ENCODE peak calls at places on chromosomes 6 and 20, in seven cellular contexts. F is lung, V is SK-N-SH, G is vagina, H is AG10803, Y is GM10248, K is WTC11. B is an unnamed sample.

GRCh38 chr6:45003400-45003799 is 324.7 kb upstream of the RUNX2 start:
- DNase-seq in F (no peak), V (no peak), G (no peak), H (no peak), Y (no peak), K (no peak), B (no peak)

GRCh38 chr6:39178235-39178634 is 51.0 kb downstream of the KCNK5 start:
- DNase-seq in F (no peak), V (no peak), G (no peak), H (no peak), Y (no peak), K (no peak), B (no peak)

GRCh38 chr20:44362466-44362940 is 7.0 kb downstream of the HNF4A start:
- DNase-seq in F (no peak), V (no peak), G (no peak), H (no peak), Y (no peak), K (no peak), B (no peak)

GRCh38 chr6:155126727-155127439 is 131.8 kb downstream of the TIAM2 start:
- DNase-seq in F (no peak), V (no peak), G (no peak), H (peak), Y (peak), K (no peak), B (no peak)

GRCh38 chr6:46993846-46994245 is 48.3 kb downstream of the ADGRF1 start:
- DNase-seq in F (no peak), V (no peak), G (no peak), H (peak), Y (no peak), K (no peak), B (no peak)

GRCh38 chr6:156618600-156619205 is 158.5 kb upstream of the ARID1B start:
- DNase-seq in F (peak), V (peak), G (no peak), H (no peak), Y (no peak), K (peak), B (no peak)

GRCh38 chr6:106257195-106257594 is 68.4 kb downstream of the ATG5 start:
- DNase-seq in F (no peak), V (no peak), G (no peak), H (no peak), Y (no peak), K (no peak), B (no peak)

GRCh38 chr6:31834704-31835375 is 7.3 kb downstream of the HSPA1B start:
- DNase-seq in F (peak), V (peak), G (peak), H (no peak), Y (peak), K (peak), B (peak)

GRCh38 chr20:3340443-3340842 is 67.0 kb downstream of the DNAAF9 start:
- DNase-seq in F (peak), V (peak), G (no peak), H (peak), Y (no peak), K (no peak), B (no peak)

GRCh38 chr6:14871196-14871595 is 374.7 kb upstream of the JARID2 start:
- DNase-seq in F (no peak), V (no peak), G (no peak), H (no peak), Y (no peak), K (no peak), B (no peak)

GRCh38 chr20:3115190-3116107 is 30.9 kb upstream of the AVP start:
- DNase-seq in F (no peak), V (peak), G (no peak), H (peak), Y (peak), K (peak), B (peak)

GRCh38 chr6:157984686-157985225 is 3.1 kb downstream of the SYNJ2 start:
- DNase-seq in F (no peak), V (no peak), G (no peak), H (no peak), Y (no peak), K (no peak), B (no peak)

GRCh38 chr6:110520188-110520956 is 44.0 kb upstream of the SLC22A16 start:
- DNase-seq in F (no peak), V (no peak), G (peak), H (no peak), Y (no peak), K (no peak), B (no peak)

GRCh38 chr6:119147101-119148053 is 68.9 kb upstream of the FAM184A start:
- DNase-seq in F (peak), V (no peak), G (no peak), H (peak), Y (peak), K (no peak), B (peak)

GRCh38 chr6:167103041-167103816 is 19.7 kb upstream of the CCR6 start:
- DNase-seq in F (no peak), V (no peak), G (no peak), H (no peak), Y (peak), K (no peak), B (no peak)

GRCh38 chr6:90021701-90022100 is 127.4 kb downstream of the GJA10 start:
- DNase-seq in F (no peak), V (no peak), G (no peak), H (no peak), Y (no peak), K (no peak), B (no peak)

GRCh38 chr6:159875194-159875593 is 15.6 kb upstream of the MAS1 start:
- DNase-seq in F (no peak), V (no peak), G (peak), H (no peak), Y (no peak), K (peak), B (no peak)

GRCh38 chr6:57313711-57314471 is 3.5 kb upstream of the PRIM2 start:
- DNase-seq in F (no peak), V (no peak), G (no peak), H (peak), Y (no peak), K (no peak), B (peak)

GRCh38 chr6:5303711-5304110 is 42.4 kb downstream of the FARS2 start:
- DNase-seq in F (no peak), V (no peak), G (no peak), H (no peak), Y (no peak), K (no peak), B (no peak)

GRCh38 chr20:62666736-62667529 is 24.6 kb downstream of the SLCO4A1 start:
- DNase-seq in F (peak), V (no peak), G (no peak), H (no peak), Y (no peak), K (no peak), B (no peak)

GRCh38 chr20:64264091-64264490 is 8.5 kb downstream of the PCMTD2 start:
- DNase-seq in F (no peak), V (no peak), G (no peak), H (no peak), Y (no peak), K (no peak), B (no peak)

GRCh38 chr6:23650676-23651075 is 475.3 kb upstream of the NRSN1 start:
- DNase-seq in F (no peak), V (no peak), G (no peak), H (no peak), Y (no peak), K (no peak), B (no peak)

GRCh38 chr20:11970243-11970836 is 52.6 kb downstream of the BTBD3 start:
- DNase-seq in F (no peak), V (no peak), G (no peak), H (peak), Y (no peak), K (no peak), B (no peak)

GRCh38 chr20:1517010-1517409 is 25.8 kb upstream of the SIRPB2 start:
- DNase-seq in F (no peak), V (no peak), G (no peak), H (no peak), Y (no peak), K (no peak), B (no peak)

GRCh38 chr6:119586250-119586882 is 236.8 kb upstream of the MAN1A1 start:
- DNase-seq in F (no peak), V (no peak), G (no peak), H (no peak), Y (peak), K (no peak), B (no peak)

GRCh38 chr6:33000053-33000452 is 9.3 kb downstream of the HLA-DOA start:
- DNase-seq in F (no peak), V (no peak), G (no peak), H (no peak), Y (peak), K (peak), B (no peak)

GRCh38 chr6:4800662-4801061 is 24.5 kb downstream of the CDYL start:
- DNase-seq in F (no peak), V (no peak), G (no peak), H (no peak), Y (no peak), K (no peak), B (no peak)

GRCh38 chr6:148166339-148166949 is 176.2 kb upstream of the SASH1 start:
- DNase-seq in F (no peak), V (peak), G (no peak), H (peak), Y (peak), K (no peak), B (peak)

GRCh38 chr6:43838276-43839036 is 68.4 kb downstream of the VEGFA start:
- DNase-seq in F (peak), V (peak), G (peak), H (peak), Y (peak), K (peak), B (peak)

GRCh38 chr6:10627800-10628199 is 66.6 kb downstream of the C6orf52 start:
- DNase-seq in F (no peak), V (no peak), G (no peak), H (no peak), Y (no peak), K (no peak), B (no peak)

GRCh38 chr20:49646528-49646927 is 67.2 kb downstream of the B4GALT5 start:
- DNase-seq in F (no peak), V (no peak), G (no peak), H (no peak), Y (no peak), K (no peak), B (no peak)

GRCh38 chr20:44552950-44553908 is 29.1 kb upstream of the PKIG start:
- DNase-seq in F (peak), V (no peak), G (no peak), H (peak), Y (no peak), K (no peak), B (no peak)

GRCh38 chr6:10951675-10952282 is 64.9 kb downstream of the SYCP2L start:
- DNase-seq in F (no peak), V (peak), G (no peak), H (peak), Y (peak), K (no peak), B (peak)

GRCh38 chr6:41428995-41429417 is 93.6 kb downstream of the NCR2 start:
- DNase-seq in F (no peak), V (no peak), G (no peak), H (peak), Y (peak), K (no peak), B (no peak)

GRCh38 chr20:40650707-40651106 is 38.3 kb downstream of the MAFB start:
- DNase-seq in F (no peak), V (no peak), G (no peak), H (no peak), Y (no peak), K (no peak), B (no peak)

GRCh38 chr6:166904101-166904746 is 52.1 kb downstream of the RNASET2 start:
- DNase-seq in F (no peak), V (no peak), G (peak), H (no peak), Y (peak), K (no peak), B (no peak)

DNA sequence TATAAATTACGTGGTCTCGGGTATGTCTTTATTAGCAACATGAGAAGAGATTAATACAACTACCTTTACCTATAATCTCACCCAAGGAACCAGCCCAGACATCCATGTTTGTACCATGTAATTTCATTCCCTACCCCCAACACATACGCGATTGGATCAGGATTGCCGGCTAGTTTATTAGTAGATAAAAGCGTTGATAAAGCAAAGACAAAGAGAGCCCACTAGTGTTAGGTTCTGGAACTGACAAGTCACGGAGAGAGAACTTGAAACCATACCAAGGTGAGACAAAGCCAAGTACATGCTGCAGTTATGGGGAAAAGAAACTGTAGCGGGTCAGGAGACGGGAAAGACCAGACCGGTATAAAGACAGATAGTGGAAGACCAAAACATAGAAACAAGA is 37.4 kb upstream of the FAM135A start:
- DNase-seq in F (no peak), V (no peak), G (no peak), H (no peak), Y (no peak), K (no peak), B (no peak)
- TF ChIP-seq CTCF in F (no peak), V (peak), G (no peak), H (peak), Y (no peak), K (peak), B (peak)

GRCh38 chr6:113802779-113803178 is 54.4 kb upstream of the MARCKS start:
- DNase-seq in F (no peak), V (no peak), G (no peak), H (no peak), Y (no peak), K (no peak), B (no peak)
- TF ChIP-seq CTCF in F (no peak), V (no peak), G (no peak), H (no peak), Y (no peak), K (no peak), B (no peak)

DNA sequence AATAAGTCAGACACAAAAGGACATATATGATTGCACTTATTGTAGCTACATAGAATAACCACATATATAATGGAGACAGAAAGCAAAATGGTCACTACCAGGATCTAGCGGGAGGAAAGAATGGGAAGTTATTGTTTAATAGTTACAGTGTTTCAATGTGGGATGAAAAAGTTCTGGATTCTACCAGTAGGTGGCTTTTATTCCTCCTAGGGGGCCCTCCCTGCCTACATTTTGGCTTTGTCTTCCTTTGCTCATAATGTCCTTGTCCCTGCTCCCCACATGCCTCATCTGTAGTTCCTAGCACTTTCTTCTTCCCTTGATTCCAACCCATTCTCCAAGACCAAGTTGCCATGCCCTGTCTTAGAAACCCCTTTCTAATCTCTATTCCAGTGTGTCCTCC is 16.3 kb downstream of the ZNF133 start:
- DNase-seq in F (no peak), V (peak), G (no peak), H (no peak), Y (no peak), K (no peak), B (no peak)
- TF ChIP-seq CTCF in F (no peak), V (peak), G (no peak), H (peak), Y (no peak), K (peak), B (peak)

GRCh38 chr6:161198176-161198575 is 75.7 kb downstream of the AGPAT4 start:
- DNase-seq in F (no peak), V (no peak), G (no peak), H (peak), Y (no peak), K (no peak), B (no peak)

GRCh38 chr6:161198781-161199505 is 74.9 kb downstream of the AGPAT4 start:
- DNase-seq in F (no peak), V (no peak), G (no peak), H (no peak), Y (no peak), K (no peak), B (no peak)

GRCh38 chr6:161204866-161205557 is 68.8 kb downstream of the AGPAT4 start:
- DNase-seq in F (no peak), V (no peak), G (no peak), H (peak), Y (no peak), K (no peak), B (no peak)

GRCh38 chr6:161199845-161200244 is 74.0 kb downstream of the AGPAT4 start:
- DNase-seq in F (no peak), V (no peak), G (no peak), H (no peak), Y (no peak), K (no peak), B (no peak)

GRCh38 chr6:161200610-161201201 is 73.2 kb downstream of the AGPAT4 start:
- DNase-seq in F (no peak), V (peak), G (no peak), H (no peak), Y (no peak), K (no peak), B (no peak)
- TF ChIP-seq CTCF in F (no peak), V (peak), G (no peak), H (no peak), Y (no peak), K (no peak), B (peak)

DNA sequence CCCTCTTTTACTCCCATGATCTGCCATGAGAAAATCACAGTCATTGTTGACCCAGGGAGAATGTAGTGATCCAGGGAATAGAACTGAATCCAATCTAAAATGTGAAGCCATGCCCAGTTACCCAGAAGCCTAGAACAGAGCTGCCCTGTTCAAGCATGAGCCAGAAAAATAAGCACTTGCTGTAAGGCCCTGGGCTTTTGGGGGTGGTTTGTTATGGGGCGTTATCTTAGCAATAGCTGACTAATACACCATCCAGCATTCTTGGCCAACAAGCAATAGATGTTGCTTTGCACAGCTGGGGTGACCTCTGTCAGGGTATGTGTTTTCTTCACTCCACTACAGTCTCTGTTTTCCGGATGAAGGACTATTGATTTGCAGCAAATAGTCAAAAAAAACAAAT is 120.4 kb downstream of the ZFP64 start:
- DNase-seq in F (no peak), V (no peak), G (no peak), H (no peak), Y (no peak), K (no peak), B (no peak)
- TF ChIP-seq CTCF in F (no peak), V (no peak), G (no peak), H (no peak), Y (no peak), K (no peak), B (no peak)

DNA sequence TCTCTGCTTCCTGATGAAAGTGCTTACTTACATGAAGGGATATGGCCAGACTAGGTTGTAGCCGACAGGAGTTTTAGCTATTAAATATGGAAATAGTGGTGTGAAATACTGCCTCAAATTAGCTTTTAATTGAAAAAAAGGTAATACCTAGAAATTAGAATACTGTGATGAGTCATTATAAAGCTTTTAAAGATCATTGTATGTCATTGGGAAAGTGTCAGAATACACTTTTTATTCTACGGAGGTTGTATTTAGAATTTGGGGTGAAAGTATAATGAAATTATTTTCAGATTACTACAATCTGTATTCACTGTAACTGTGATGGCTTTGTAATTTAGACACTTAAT is 2.2 kb downstream of the LOC128125822 start:
- DNase-seq in F (no peak), V (no peak), G (no peak), H (no peak), Y (no peak), K (no peak), B (no peak)
- TF ChIP-seq CTCF in F (no peak), V (no peak), G (no peak), H (no peak), Y (no peak), K (peak), B (no peak)

GRCh38 chr6:55290736-55291135 is 36.5 kb upstream of the GFRAL start:
- DNase-seq in F (no peak), V (no peak), G (no peak), H (no peak), Y (no peak), K (no peak), B (no peak)

DNA sequence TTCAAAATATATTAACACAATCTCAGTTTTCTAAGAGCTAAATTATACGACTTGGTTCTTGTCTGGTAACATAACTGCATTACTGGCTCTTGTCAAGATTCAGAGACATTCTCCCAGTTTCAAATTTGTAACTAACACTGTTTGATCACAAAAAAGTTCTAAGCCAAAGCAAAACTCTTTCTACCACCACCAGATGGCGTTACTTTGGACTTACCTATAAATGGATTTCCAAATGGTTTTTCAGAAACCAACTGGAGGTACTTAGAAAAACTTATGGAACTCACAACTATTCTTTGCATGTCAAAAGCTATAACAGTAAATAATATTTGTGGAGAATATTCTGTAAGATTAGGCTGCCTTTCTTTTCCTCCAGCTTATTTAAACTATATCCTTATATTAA is 34.2 kb upstream of the GFRAL start:
- DNase-seq in F (no peak), V (no peak), G (no peak), H (no peak), Y (peak), K (no peak), B (no peak)
- TF ChIP-seq CTCF in F (no peak), V (peak), G (no peak), H (peak), Y (peak), K (peak), B (peak)